ENCODE peak calls at places on chromosomes 11 and 22, in six cellular contexts. L is stomach, F is neural progenitor cell, N is upper lobe of right lung, S is PC-9, I is iPS DF 6.9. A is an unnamed sample.

GRCh38 chr11:10302294-10302743 is 2.6 kb upstream of the ADM start:
- DNase-seq in L (peak; percentile 83), F (peak; percentile 28), N (no peak), S (peak; percentile 56), I (no peak), A (no peak)

GRCh38 chr22:26461188-26461810 is 22.3 kb downstream of the HPS4 start:
- DNase-seq in L (peak; percentile 71), F (peak; percentile 86), N (no peak), S (no peak), I (peak; percentile 52), A (no peak)

GRCh38 chr11:118537409-118537980 is 6.5 kb downstream of the TMEM25 start:
- DNase-seq in L (no peak), F (no peak), N (no peak), S (no peak), I (no peak), A (no peak)

GRCh38 chr11:69920500-69921428 is 101.5 kb upstream of the FGF3 start:
- DNase-seq in L (no peak), F (no peak), N (peak; percentile 55), S (no peak), I (no peak), A (no peak)

GRCh38 chr11:27582686-27583085 is 76.1 kb upstream of the LIN7C start:
- DNase-seq in L (no peak), F (no peak), N (no peak), S (no peak), I (no peak), A (no peak)

GRCh38 chr11:28743101-28743550 is 634.9 kb downstream of the METTL15 start:
- DNase-seq in L (no peak), F (peak; percentile 23), N (no peak), S (no peak), I (no peak), A (no peak)

GRCh38 chr22:48588881-48589450 is 1238.7 kb downstream of the BRD1 start:
- DNase-seq in L (no peak), F (no peak), N (no peak), S (no peak), I (no peak), A (no peak)

GRCh38 chr11:27041141-27041869 is 690 bp downstream of the BBOX1 start:
- DNase-seq in L (no peak), F (peak; percentile 56), N (no peak), S (no peak), I (no peak), A (no peak)

GRCh38 chr11:39374963-39375698 is 2084.3 kb downstream of the LRRC4C start:
- DNase-seq in L (no peak), F (peak; percentile 49), N (no peak), S (no peak), I (no peak), A (peak; percentile 8)

GRCh38 chr11:126722006-126722736 is 278.4 kb downstream of the KIRREL3 start:
- DNase-seq in L (no peak), F (no peak), N (no peak), S (no peak), I (no peak), A (no peak)

GRCh38 chr11:28144808-28145207 is 36.6 kb downstream of the METTL15 start:
- DNase-seq in L (no peak), F (no peak), N (no peak), S (no peak), I (no peak), A (no peak)

GRCh38 chr11:68216171-68216938 is 3.3 kb upstream of the KMT5B start:
- DNase-seq in L (peak; percentile 77), F (no peak), N (no peak), S (no peak), I (no peak), A (no peak)

GRCh38 chr11:62223095-62223494 is 14.6 kb downstream of the SCGB2A1 start:
- DNase-seq in L (no peak), F (no peak), N (no peak), S (no peak), I (no peak), A (no peak)

DNA sequence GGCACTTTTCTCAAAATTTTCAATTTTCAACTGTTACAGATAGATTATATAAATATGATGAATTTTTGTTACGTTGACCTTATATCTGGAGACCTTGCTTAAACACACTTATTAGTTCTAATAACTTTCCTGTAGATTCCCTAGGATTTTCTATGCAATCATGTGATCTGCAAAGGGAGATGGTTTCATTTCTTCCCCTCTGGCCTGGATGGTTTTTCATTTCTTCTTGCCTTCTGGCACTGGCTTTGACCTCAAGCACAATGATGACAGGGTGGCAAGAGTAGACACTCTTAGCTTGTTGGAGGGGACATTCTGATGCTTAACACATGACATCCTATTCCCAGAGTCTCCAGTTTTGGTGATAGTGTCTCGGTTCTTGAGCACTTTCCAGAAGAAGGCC is 75.9 kb downstream of the DGCR2 start:
- DNase-seq in L (no peak), F (no peak), N (no peak), S (no peak), I (no peak), A (no peak)
- H3K36me3 ChIP-seq in L (peaks cover 98% of the 10 kb centered on the region), F (no peaks in the 10 kb centered on the region), N (peaks cover 97% of the 10 kb centered on the region), S (no peaks in the 10 kb centered on the region), I (peaks cover 29% of the 10 kb centered on the region), A (no peaks in the 10 kb centered on the region)

DNA sequence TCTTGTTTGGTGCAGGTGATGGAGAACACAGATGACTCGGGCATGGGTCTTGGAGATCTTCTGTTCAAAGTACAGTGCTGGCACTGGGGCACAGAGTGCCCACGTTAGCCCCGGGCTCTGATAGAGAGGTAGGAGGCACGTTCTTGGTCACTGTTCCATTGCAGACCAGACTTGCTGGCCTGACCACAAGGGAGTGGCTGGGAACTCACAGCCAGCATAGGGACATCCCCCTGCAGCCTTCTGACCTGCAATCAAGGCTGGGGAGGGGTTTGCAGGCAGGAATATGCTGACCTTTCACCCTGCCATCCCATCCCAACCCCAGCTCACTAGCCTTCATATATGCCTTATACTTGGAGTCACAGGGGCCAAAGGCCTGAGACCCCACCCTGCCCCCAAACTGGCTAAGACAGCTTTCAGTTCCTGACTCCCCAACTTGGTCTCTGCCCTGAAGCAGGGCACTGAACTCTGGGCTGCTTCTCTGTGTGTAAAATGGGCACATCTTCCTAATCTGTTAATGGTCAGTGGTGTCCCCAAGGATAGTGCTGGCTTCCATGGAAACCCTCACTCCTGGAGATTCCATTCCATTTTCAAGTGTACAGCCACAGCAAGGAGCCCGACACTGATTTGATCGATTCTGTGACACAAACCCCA is 4.6 kb downstream of the MRPL49 start:
- DNase-seq in L (no peak), F (no peak), N (no peak), S (no peak), I (no peak), A (no peak)
- H3K36me3 ChIP-seq in L (peaks cover 75% of the 10 kb centered on the region), F (no peaks in the 10 kb centered on the region), N (peaks cover 76% of the 10 kb centered on the region), S (peaks cover 52% of the 10 kb centered on the region), I (peaks cover 46% of the 10 kb centered on the region), A (peaks cover 16% of the 10 kb centered on the region)

DNA sequence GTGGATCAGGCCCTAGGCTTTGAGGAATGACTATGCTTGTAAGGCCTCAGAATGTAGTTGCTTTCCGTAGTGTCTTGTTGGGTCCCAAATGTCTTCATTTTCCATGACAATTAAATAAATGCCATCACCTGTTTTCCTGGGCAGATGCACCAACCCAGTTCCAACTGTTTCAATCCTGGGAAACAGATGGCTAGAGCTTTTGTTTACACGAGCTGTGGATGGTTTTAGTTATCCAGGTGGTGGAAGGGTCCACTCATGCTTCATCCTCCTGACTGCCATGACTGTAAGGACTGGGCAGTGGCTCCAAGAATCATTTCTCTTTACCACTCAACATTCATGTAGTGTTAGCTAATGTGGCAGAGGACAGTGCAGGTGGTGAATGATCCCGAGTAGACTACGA is 8.6 kb downstream of the RCN1 start:
- DNase-seq in L (no peak), F (no peak), N (no peak), S (no peak), I (no peak), A (no peak)
- H3K36me3 ChIP-seq in L (peaks cover 68% of the 10 kb centered on the region), F (peaks cover 10% of the 10 kb centered on the region), N (peaks cover 69% of the 10 kb centered on the region), S (peaks cover 73% of the 10 kb centered on the region), I (peaks cover 32% of the 10 kb centered on the region), A (peaks cover 6% of the 10 kb centered on the region)

DNA sequence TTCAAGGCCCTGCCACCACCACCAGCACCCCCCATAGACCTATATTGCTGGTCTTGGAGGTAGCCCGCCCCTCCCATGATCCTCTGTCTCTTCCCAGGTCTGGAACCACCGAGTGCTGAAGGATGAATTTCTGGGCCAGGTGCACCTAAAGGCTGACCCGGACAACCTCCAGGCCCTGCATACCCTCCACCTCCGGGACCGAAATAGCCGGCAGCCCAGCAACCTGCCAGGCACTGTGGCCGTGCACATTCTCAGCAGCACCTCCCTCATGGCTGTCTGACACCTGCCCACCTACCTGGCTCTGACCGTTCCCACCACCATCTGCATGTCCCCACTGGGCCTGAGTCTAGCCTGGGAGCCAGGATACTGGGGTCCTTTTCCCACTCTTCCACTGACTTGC is 4.5 kb upstream of the MYO7A start:
- DNase-seq in L (no peak), F (no peak), N (no peak), S (no peak), I (no peak), A (no peak)
- H3K36me3 ChIP-seq in L (peaks cover 71% of the 10 kb centered on the region), F (no peaks in the 10 kb centered on the region), N (peaks cover 8% of the 10 kb centered on the region), S (no peaks in the 10 kb centered on the region), I (peaks cover 4% of the 10 kb centered on the region), A (no peaks in the 10 kb centered on the region)

GRCh38 chr22:24303007-24303406 is 32.4 kb downstream of the SPECC1L start:
- DNase-seq in L (no peak), F (no peak), N (no peak), S (peak; percentile 95), I (no peak), A (no peak)
- H3K36me3 ChIP-seq in L (peaks cover 6% of the 10 kb centered on the region), F (peaks cover 18% of the 10 kb centered on the region), N (peaks cover 5% of the 10 kb centered on the region), S (peaks cover 37% of the 10 kb centered on the region), I (peaks cover 16% of the 10 kb centered on the region), A (peaks cover under 1% of the 10 kb centered on the region)

DNA sequence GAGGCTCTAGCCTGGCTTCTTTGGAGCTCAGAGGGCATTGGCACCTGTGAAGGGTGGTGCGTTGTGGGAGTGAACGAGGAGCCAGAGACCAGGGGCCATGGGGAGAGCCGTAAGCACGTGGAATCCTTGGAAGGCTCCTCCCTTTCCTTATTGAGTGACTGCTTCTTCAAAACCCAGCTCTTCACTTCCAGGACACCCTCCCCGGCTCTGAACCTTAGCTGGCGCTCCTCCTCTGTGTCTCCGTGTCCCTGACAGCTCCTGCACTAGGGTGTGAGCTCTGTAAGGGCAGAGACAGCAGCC is 26.3 kb downstream of the POLR3H start:
- DNase-seq in L (no peak), F (no peak), N (no peak), S (no peak), I (no peak), A (no peak)
- H3K36me3 ChIP-seq in L (peaks cover 85% of the 10 kb centered on the region), F (no peaks in the 10 kb centered on the region), N (peaks cover 58% of the 10 kb centered on the region), S (peaks cover 9% of the 10 kb centered on the region), I (peaks cover 8% of the 10 kb centered on the region), A (no peaks in the 10 kb centered on the region)

A was measured in Panc1.